ENCODE peak calls at places on chromosomes 12 and 14, in nine cellular contexts. One of them, this sample, is unnamed.

GRCh38 chr12:3202734-3203446 is 125.7 kb downstream of the TSPAN9 start:
- DNase-seq in fibroblast of the conjunctiva: no peak
- DNase-seq in neuronal stem cell: peak
- DNase-seq in activated CD4-positive, CD25-positive, alpha-beta regulatory T cell treated with anti-CD3 and anti-CD28 coated beads, Interleukin-2, amount 50 U/mL, for 72 hours: peak
- DNase-seq in skeletal muscle cell: no peak
- DNase-seq in NCI-H1092: no peak
- DNase-seq in stimulated activated CD4-positive, alpha-beta T cell treated with anti-CD3 and anti-CD28 coated beads, Interleukin-1b, Interleukin-23, amount 100 ng/mL, for 1 hour: peak
- DNase-seq in A549: peak
- DNase-seq in fibroblast of lung: no peak
- DNase-seq in this sample: no peak

GRCh38 chr14:101689039-101689501 is 72.4 kb upstream of the PPP2R5C start:
- DNase-seq in fibroblast of the conjunctiva: no peak
- DNase-seq in neuronal stem cell: no peak
- DNase-seq in activated CD4-positive, CD25-positive, alpha-beta regulatory T cell treated with anti-CD3 and anti-CD28 coated beads, Interleukin-2, amount 50 U/mL, for 72 hours: no peak
- DNase-seq in skeletal muscle cell: no peak
- DNase-seq in NCI-H1092: no peak
- DNase-seq in stimulated activated CD4-positive, alpha-beta T cell treated with anti-CD3 and anti-CD28 coated beads, Interleukin-1b, Interleukin-23, amount 100 ng/mL, for 1 hour: no peak
- DNase-seq in A549: no peak
- DNase-seq in fibroblast of lung: no peak
- DNase-seq in this sample: no peak

GRCh38 chr12:109695961-109696461 is 17.6 kb upstream of the FAM222A start:
- DNase-seq in fibroblast of the conjunctiva: no peak
- DNase-seq in neuronal stem cell: no peak
- DNase-seq in activated CD4-positive, CD25-positive, alpha-beta regulatory T cell treated with anti-CD3 and anti-CD28 coated beads, Interleukin-2, amount 50 U/mL, for 72 hours: no peak
- DNase-seq in skeletal muscle cell: no peak
- DNase-seq in NCI-H1092: no peak
- DNase-seq in stimulated activated CD4-positive, alpha-beta T cell treated with anti-CD3 and anti-CD28 coated beads, Interleukin-1b, Interleukin-23, amount 100 ng/mL, for 1 hour: no peak
- DNase-seq in A549: no peak
- DNase-seq in fibroblast of lung: no peak
- DNase-seq in this sample: no peak

GRCh38 chr14:77707355-77707723 is 484 bp downstream of the ALKBH1 start:
- DNase-seq in fibroblast of the conjunctiva: peak
- DNase-seq in neuronal stem cell: peak
- DNase-seq in activated CD4-positive, CD25-positive, alpha-beta regulatory T cell treated with anti-CD3 and anti-CD28 coated beads, Interleukin-2, amount 50 U/mL, for 72 hours: no peak
- DNase-seq in skeletal muscle cell: peak
- DNase-seq in NCI-H1092: no peak
- DNase-seq in stimulated activated CD4-positive, alpha-beta T cell treated with anti-CD3 and anti-CD28 coated beads, Interleukin-1b, Interleukin-23, amount 100 ng/mL, for 1 hour: no peak
- DNase-seq in A549: peak
- DNase-seq in fibroblast of lung: peak
- DNase-seq in this sample: peak

GRCh38 chr14:99253890-99254289 is 18.1 kb downstream of the BCL11B start:
- DNase-seq in fibroblast of the conjunctiva: no peak
- DNase-seq in neuronal stem cell: no peak
- DNase-seq in activated CD4-positive, CD25-positive, alpha-beta regulatory T cell treated with anti-CD3 and anti-CD28 coated beads, Interleukin-2, amount 50 U/mL, for 72 hours: no peak
- DNase-seq in skeletal muscle cell: no peak
- DNase-seq in NCI-H1092: no peak
- DNase-seq in stimulated activated CD4-positive, alpha-beta T cell treated with anti-CD3 and anti-CD28 coated beads, Interleukin-1b, Interleukin-23, amount 100 ng/mL, for 1 hour: no peak
- DNase-seq in A549: no peak
- DNase-seq in fibroblast of lung: no peak
- DNase-seq in this sample: no peak

GRCh38 chr12:77231548-77231947 is 166.2 kb upstream of the E2F7 start:
- DNase-seq in fibroblast of the conjunctiva: peak
- DNase-seq in neuronal stem cell: no peak
- DNase-seq in activated CD4-positive, CD25-positive, alpha-beta regulatory T cell treated with anti-CD3 and anti-CD28 coated beads, Interleukin-2, amount 50 U/mL, for 72 hours: no peak
- DNase-seq in skeletal muscle cell: peak
- DNase-seq in NCI-H1092: no peak
- DNase-seq in stimulated activated CD4-positive, alpha-beta T cell treated with anti-CD3 and anti-CD28 coated beads, Interleukin-1b, Interleukin-23, amount 100 ng/mL, for 1 hour: no peak
- DNase-seq in A549: no peak
- DNase-seq in fibroblast of lung: peak
- DNase-seq in this sample: peak

GRCh38 chr14:56494167-56494566 is 85.4 kb upstream of the TMEM260 start:
- DNase-seq in fibroblast of the conjunctiva: no peak
- DNase-seq in neuronal stem cell: no peak
- DNase-seq in activated CD4-positive, CD25-positive, alpha-beta regulatory T cell treated with anti-CD3 and anti-CD28 coated beads, Interleukin-2, amount 50 U/mL, for 72 hours: no peak
- DNase-seq in skeletal muscle cell: no peak
- DNase-seq in NCI-H1092: no peak
- DNase-seq in stimulated activated CD4-positive, alpha-beta T cell treated with anti-CD3 and anti-CD28 coated beads, Interleukin-1b, Interleukin-23, amount 100 ng/mL, for 1 hour: no peak
- DNase-seq in A549: no peak
- DNase-seq in fibroblast of lung: no peak
- DNase-seq in this sample: no peak

GRCh38 chr12:122868471-122869177 is 27.3 kb downstream of the VPS37B start:
- DNase-seq in fibroblast of the conjunctiva: no peak
- DNase-seq in neuronal stem cell: no peak
- DNase-seq in activated CD4-positive, CD25-positive, alpha-beta regulatory T cell treated with anti-CD3 and anti-CD28 coated beads, Interleukin-2, amount 50 U/mL, for 72 hours: no peak
- DNase-seq in skeletal muscle cell: no peak
- DNase-seq in NCI-H1092: no peak
- DNase-seq in stimulated activated CD4-positive, alpha-beta T cell treated with anti-CD3 and anti-CD28 coated beads, Interleukin-1b, Interleukin-23, amount 100 ng/mL, for 1 hour: no peak
- DNase-seq in A549: no peak
- DNase-seq in fibroblast of lung: no peak
- DNase-seq in this sample: no peak

GRCh38 chr14:23319746-23320583 is 1.3 kb upstream of the PABPN1 start:
- DNase-seq in fibroblast of the conjunctiva: no peak
- DNase-seq in neuronal stem cell: no peak
- DNase-seq in activated CD4-positive, CD25-positive, alpha-beta regulatory T cell treated with anti-CD3 and anti-CD28 coated beads, Interleukin-2, amount 50 U/mL, for 72 hours: no peak
- DNase-seq in skeletal muscle cell: no peak
- DNase-seq in NCI-H1092: no peak
- DNase-seq in stimulated activated CD4-positive, alpha-beta T cell treated with anti-CD3 and anti-CD28 coated beads, Interleukin-1b, Interleukin-23, amount 100 ng/mL, for 1 hour: no peak
- DNase-seq in A549: no peak
- DNase-seq in fibroblast of lung: no peak
- DNase-seq in this sample: no peak

GRCh38 chr12:14567311-14568195 is at the start of gene PLBD1:
- DNase-seq in fibroblast of the conjunctiva: peak
- DNase-seq in neuronal stem cell: peak
- DNase-seq in activated CD4-positive, CD25-positive, alpha-beta regulatory T cell treated with anti-CD3 and anti-CD28 coated beads, Interleukin-2, amount 50 U/mL, for 72 hours: no peak
- DNase-seq in skeletal muscle cell: no peak
- DNase-seq in NCI-H1092: no peak
- DNase-seq in stimulated activated CD4-positive, alpha-beta T cell treated with anti-CD3 and anti-CD28 coated beads, Interleukin-1b, Interleukin-23, amount 100 ng/mL, for 1 hour: no peak
- DNase-seq in A549: peak
- DNase-seq in fibroblast of lung: peak
- DNase-seq in this sample: peak

GRCh38 chr14:24368562-24369252 is 723 bp downstream of the NFATC4 start:
- DNase-seq in fibroblast of the conjunctiva: peak
- DNase-seq in neuronal stem cell: peak
- DNase-seq in activated CD4-positive, CD25-positive, alpha-beta regulatory T cell treated with anti-CD3 and anti-CD28 coated beads, Interleukin-2, amount 50 U/mL, for 72 hours: no peak
- DNase-seq in skeletal muscle cell: no peak
- DNase-seq in NCI-H1092: peak
- DNase-seq in stimulated activated CD4-positive, alpha-beta T cell treated with anti-CD3 and anti-CD28 coated beads, Interleukin-1b, Interleukin-23, amount 100 ng/mL, for 1 hour: no peak
- DNase-seq in A549: no peak
- DNase-seq in fibroblast of lung: peak
- DNase-seq in this sample: peak

GRCh38 chr12:65741662-65742480 is 82.4 kb upstream of the HMGA2 start:
- DNase-seq in fibroblast of the conjunctiva: no peak
- DNase-seq in neuronal stem cell: peak
- DNase-seq in activated CD4-positive, CD25-positive, alpha-beta regulatory T cell treated with anti-CD3 and anti-CD28 coated beads, Interleukin-2, amount 50 U/mL, for 72 hours: no peak
- DNase-seq in skeletal muscle cell: peak
- DNase-seq in NCI-H1092: no peak
- DNase-seq in stimulated activated CD4-positive, alpha-beta T cell treated with anti-CD3 and anti-CD28 coated beads, Interleukin-1b, Interleukin-23, amount 100 ng/mL, for 1 hour: no peak
- DNase-seq in A549: peak
- DNase-seq in fibroblast of lung: peak
- DNase-seq in this sample: peak

GRCh38 chr14:54117401-54117800 is 160.8 kb upstream of the BMP4 start:
- DNase-seq in fibroblast of the conjunctiva: no peak
- DNase-seq in neuronal stem cell: no peak
- DNase-seq in activated CD4-positive, CD25-positive, alpha-beta regulatory T cell treated with anti-CD3 and anti-CD28 coated beads, Interleukin-2, amount 50 U/mL, for 72 hours: no peak
- DNase-seq in skeletal muscle cell: no peak
- DNase-seq in NCI-H1092: peak
- DNase-seq in stimulated activated CD4-positive, alpha-beta T cell treated with anti-CD3 and anti-CD28 coated beads, Interleukin-1b, Interleukin-23, amount 100 ng/mL, for 1 hour: no peak
- DNase-seq in A549: no peak
- DNase-seq in fibroblast of lung: no peak
- DNase-seq in this sample: no peak

GRCh38 chr12:45549503-45549902 is 180.0 kb upstream of the ARID2 start:
- DNase-seq in fibroblast of the conjunctiva: no peak
- DNase-seq in neuronal stem cell: no peak
- DNase-seq in activated CD4-positive, CD25-positive, alpha-beta regulatory T cell treated with anti-CD3 and anti-CD28 coated beads, Interleukin-2, amount 50 U/mL, for 72 hours: no peak
- DNase-seq in skeletal muscle cell: no peak
- DNase-seq in NCI-H1092: no peak
- DNase-seq in stimulated activated CD4-positive, alpha-beta T cell treated with anti-CD3 and anti-CD28 coated beads, Interleukin-1b, Interleukin-23, amount 100 ng/mL, for 1 hour: no peak
- DNase-seq in A549: no peak
- DNase-seq in fibroblast of lung: no peak
- DNase-seq in this sample: no peak

GRCh38 chr12:585062-586061 is 77.9 kb downstream of the NINJ2 start:
- DNase-seq in fibroblast of the conjunctiva: no peak
- DNase-seq in neuronal stem cell: no peak
- DNase-seq in activated CD4-positive, CD25-positive, alpha-beta regulatory T cell treated with anti-CD3 and anti-CD28 coated beads, Interleukin-2, amount 50 U/mL, for 72 hours: no peak
- DNase-seq in skeletal muscle cell: no peak
- DNase-seq in NCI-H1092: no peak
- DNase-seq in stimulated activated CD4-positive, alpha-beta T cell treated with anti-CD3 and anti-CD28 coated beads, Interleukin-1b, Interleukin-23, amount 100 ng/mL, for 1 hour: no peak
- DNase-seq in A549: peak
- DNase-seq in fibroblast of lung: no peak
- DNase-seq in this sample: no peak

GRCh38 chr14:104895786-104896642 is 28.7 kb upstream of the PLD4 start:
- DNase-seq in fibroblast of the conjunctiva: no peak
- DNase-seq in neuronal stem cell: no peak
- DNase-seq in activated CD4-positive, CD25-positive, alpha-beta regulatory T cell treated with anti-CD3 and anti-CD28 coated beads, Interleukin-2, amount 50 U/mL, for 72 hours: no peak
- DNase-seq in skeletal muscle cell: no peak
- DNase-seq in NCI-H1092: peak
- DNase-seq in stimulated activated CD4-positive, alpha-beta T cell treated with anti-CD3 and anti-CD28 coated beads, Interleukin-1b, Interleukin-23, amount 100 ng/mL, for 1 hour: no peak
- DNase-seq in A549: no peak
- DNase-seq in fibroblast of lung: no peak
- DNase-seq in this sample: no peak

GRCh38 chr14:63652406-63652805 is 10.7 kb upstream of the WDR89 start:
- DNase-seq in fibroblast of the conjunctiva: no peak
- DNase-seq in neuronal stem cell: no peak
- DNase-seq in activated CD4-positive, CD25-positive, alpha-beta regulatory T cell treated with anti-CD3 and anti-CD28 coated beads, Interleukin-2, amount 50 U/mL, for 72 hours: no peak
- DNase-seq in skeletal muscle cell: no peak
- DNase-seq in NCI-H1092: no peak
- DNase-seq in stimulated activated CD4-positive, alpha-beta T cell treated with anti-CD3 and anti-CD28 coated beads, Interleukin-1b, Interleukin-23, amount 100 ng/mL, for 1 hour: no peak
- DNase-seq in A549: no peak
- DNase-seq in fibroblast of lung: no peak
- DNase-seq in this sample: no peak

GRCh38 chr14:43360239-43360638 is 1146.8 kb downstream of the FSCB start:
- DNase-seq in fibroblast of the conjunctiva: no peak
- DNase-seq in neuronal stem cell: no peak
- DNase-seq in activated CD4-positive, CD25-positive, alpha-beta regulatory T cell treated with anti-CD3 and anti-CD28 coated beads, Interleukin-2, amount 50 U/mL, for 72 hours: no peak
- DNase-seq in skeletal muscle cell: no peak
- DNase-seq in NCI-H1092: no peak
- DNase-seq in stimulated activated CD4-positive, alpha-beta T cell treated with anti-CD3 and anti-CD28 coated beads, Interleukin-1b, Interleukin-23, amount 100 ng/mL, for 1 hour: no peak
- DNase-seq in A549: no peak
- DNase-seq in fibroblast of lung: no peak
- DNase-seq in this sample: no peak

GRCh38 chr14:51716610-51717009 is 64.9 kb downstream of the FRMD6 start:
- DNase-seq in fibroblast of the conjunctiva: no peak
- DNase-seq in neuronal stem cell: no peak
- DNase-seq in activated CD4-positive, CD25-positive, alpha-beta regulatory T cell treated with anti-CD3 and anti-CD28 coated beads, Interleukin-2, amount 50 U/mL, for 72 hours: no peak
- DNase-seq in skeletal muscle cell: peak
- DNase-seq in NCI-H1092: no peak
- DNase-seq in stimulated activated CD4-positive, alpha-beta T cell treated with anti-CD3 and anti-CD28 coated beads, Interleukin-1b, Interleukin-23, amount 100 ng/mL, for 1 hour: no peak
- DNase-seq in A549: no peak
- DNase-seq in fibroblast of lung: peak
- DNase-seq in this sample: no peak

GRCh38 chr12:3158851-3159465 is 81.8 kb downstream of the TSPAN9 start:
- DNase-seq in fibroblast of the conjunctiva: no peak
- DNase-seq in neuronal stem cell: no peak
- DNase-seq in activated CD4-positive, CD25-positive, alpha-beta regulatory T cell treated with anti-CD3 and anti-CD28 coated beads, Interleukin-2, amount 50 U/mL, for 72 hours: no peak
- DNase-seq in skeletal muscle cell: no peak
- DNase-seq in NCI-H1092: no peak
- DNase-seq in stimulated activated CD4-positive, alpha-beta T cell treated with anti-CD3 and anti-CD28 coated beads, Interleukin-1b, Interleukin-23, amount 100 ng/mL, for 1 hour: no peak
- DNase-seq in A549: no peak
- DNase-seq in fibroblast of lung: peak
- DNase-seq in this sample: no peak

GRCh38 chr12:124126950-124127349 is 153.9 kb downstream of the ZNF664 start:
- DNase-seq in fibroblast of the conjunctiva: no peak
- DNase-seq in neuronal stem cell: no peak
- DNase-seq in activated CD4-positive, CD25-positive, alpha-beta regulatory T cell treated with anti-CD3 and anti-CD28 coated beads, Interleukin-2, amount 50 U/mL, for 72 hours: no peak
- DNase-seq in skeletal muscle cell: no peak
- DNase-seq in NCI-H1092: no peak
- DNase-seq in stimulated activated CD4-positive, alpha-beta T cell treated with anti-CD3 and anti-CD28 coated beads, Interleukin-1b, Interleukin-23, amount 100 ng/mL, for 1 hour: no peak
- DNase-seq in A549: no peak
- DNase-seq in fibroblast of lung: peak
- DNase-seq in this sample: no peak

GRCh38 chr12:117189725-117190209 is 503 bp downstream of the FBXO21 start:
- DNase-seq in fibroblast of the conjunctiva: no peak
- DNase-seq in neuronal stem cell: peak
- DNase-seq in activated CD4-positive, CD25-positive, alpha-beta regulatory T cell treated with anti-CD3 and anti-CD28 coated beads, Interleukin-2, amount 50 U/mL, for 72 hours: peak
- DNase-seq in skeletal muscle cell: no peak
- DNase-seq in NCI-H1092: peak
- DNase-seq in stimulated activated CD4-positive, alpha-beta T cell treated with anti-CD3 and anti-CD28 coated beads, Interleukin-1b, Interleukin-23, amount 100 ng/mL, for 1 hour: no peak
- DNase-seq in A549: peak
- DNase-seq in fibroblast of lung: peak
- DNase-seq in this sample: no peak